ENCODE peak calls at places on chromosome 6, in four cellular contexts. E, D, Q and W are unnamed samples.
A peak's percentile ranks its signal among the peaks of the same experiment; 100 is the strongest.

GRCh38 chr6:122408697-122409458 is 9.4 kb downstream of the HSF2 start:
- DNase-seq in E (no peak), D (no peak), Q (no peak), W (no peak)

GRCh38 chr6:17083397-17083796 is 18.5 kb upstream of the STMND1 start:
- DNase-seq in E (no peak), D (no peak), Q (no peak), W (no peak)

GRCh38 chr6:142926494-142927273 is 18.3 kb downstream of the HIVEP2 start:
- DNase-seq in E (peak; percentile 95), D (peak; percentile 14), Q (peak; percentile 93), W (peak; percentile 89)

GRCh38 chr6:148142821-148143220 is 199.8 kb upstream of the SASH1 start:
- DNase-seq in E (no peak), D (no peak), Q (no peak), W (no peak)

GRCh38 chr6:170262481-170263088 is 28.3 kb downstream of the DLL1 start:
- DNase-seq in E (no peak), D (no peak), Q (no peak), W (no peak)

GRCh38 chr6:53837875-53838806 is 43.3 kb downstream of the LRRC1 start:
- DNase-seq in E (no peak), D (no peak), Q (no peak), W (no peak)

GRCh38 chr6:6610031-6610591 is 21.6 kb downstream of the LY86 start:
- DNase-seq in E (peak; percentile 89), D (peak; percentile 63), Q (no peak), W (no peak)

GRCh38 chr6:163291622-163292021 is 122.9 kb upstream of the QKI start:
- DNase-seq in E (no peak), D (no peak), Q (no peak), W (no peak)

GRCh38 chr6:147752686-147753418 is 244.4 kb downstream of the SAMD5 start:
- DNase-seq in E (no peak), D (no peak), Q (peak; percentile 18), W (no peak)

GRCh38 chr6:107574856-107575255 is 84.9 kb downstream of the SOBP start:
- DNase-seq in E (no peak), D (no peak), Q (no peak), W (no peak)

GRCh38 chr6:126546771-126547170 is 206.9 kb downstream of the CENPW start:
- DNase-seq in E (no peak), D (no peak), Q (no peak), W (no peak)

GRCh38 chr6:133286765-133287164 is 45.6 kb downstream of the EYA4 start:
- DNase-seq in E (no peak), D (no peak), Q (no peak), W (no peak)

GRCh38 chr6:66662196-66662595 is 955.2 kb upstream of the EYS start:
- DNase-seq in E (no peak), D (no peak), Q (peak; percentile 10), W (no peak)

GRCh38 chr6:158223926-158224325 is 55.8 kb downstream of the GTF2H5 start:
- DNase-seq in E (no peak), D (no peak), Q (no peak), W (no peak)

GRCh38 chr6:73648166-73648565 is 5.6 kb downstream of the SLC17A5 start:
- DNase-seq in E (no peak), D (no peak), Q (peak; percentile 26), W (no peak)

GRCh38 chr6:37783025-37783825 is 36.3 kb upstream of the ZFAND3 start:
- DNase-seq in E (no peak), D (no peak), Q (no peak), W (no peak)

GRCh38 chr6:133809406-133809805 is 79.5 kb upstream of the TCF21 start:
- DNase-seq in E (no peak), D (no peak), Q (no peak), W (no peak)

GRCh38 chr6:90375681-90376439 is 79.2 kb upstream of the BACH2 start:
- DNase-seq in E (no peak), D (peak; percentile 38), Q (no peak), W (no peak)
- H3K27ac ChIP-seq in E (peak overlapping the region; percentile 54), D (no peak overlapping the region), Q (no peak overlapping the region), W (peak overlapping the region; percentile 77)

GRCh38 chr6:7624781-7625710 is 35.0 kb downstream of the SNRNP48 start:
- DNase-seq in E (no peak), D (peak; percentile 52), Q (no peak), W (no peak)
- TF ChIP-seq CTCF in E (no peak), D (no peak), Q (no peak), W (no peak)

DNA sequence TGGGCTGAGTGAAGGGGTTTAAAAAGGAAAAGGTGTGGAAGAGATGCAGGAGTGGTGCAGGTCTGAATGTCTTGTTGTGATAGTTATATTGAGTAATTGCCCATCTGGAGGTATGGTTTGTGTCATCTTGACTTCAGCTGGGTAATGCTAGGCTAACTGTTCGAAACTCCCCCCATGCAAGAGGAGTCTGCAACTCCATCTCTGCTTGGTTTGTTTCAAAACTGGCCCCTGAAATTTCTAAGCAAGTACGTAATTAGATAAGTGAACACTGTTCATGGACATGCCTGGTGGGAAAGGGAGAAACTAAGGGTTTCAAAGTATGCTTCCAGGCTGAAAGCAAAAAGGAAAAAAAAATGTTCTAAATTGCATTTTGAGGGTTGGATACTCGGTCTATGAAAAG is 17.1 kb downstream of the TTK start:
- DNase-seq in E (no peak), D (no peak), Q (no peak), W (no peak)
- H3K27ac ChIP-seq in E (no peak overlapping the region), D (no peak overlapping the region), Q (no peak overlapping the region), W (no peak overlapping the region)

GRCh38 chr6:168713839-168714238 is 272.9 kb downstream of the SMOC2 start:
- DNase-seq in E (no peak), D (no peak), Q (peak; percentile 47), W (peak; percentile 22)
- TF ChIP-seq CTCF in E (no peak), D (no peak), Q (peak; percentile 28), W (no peak)

DNA sequence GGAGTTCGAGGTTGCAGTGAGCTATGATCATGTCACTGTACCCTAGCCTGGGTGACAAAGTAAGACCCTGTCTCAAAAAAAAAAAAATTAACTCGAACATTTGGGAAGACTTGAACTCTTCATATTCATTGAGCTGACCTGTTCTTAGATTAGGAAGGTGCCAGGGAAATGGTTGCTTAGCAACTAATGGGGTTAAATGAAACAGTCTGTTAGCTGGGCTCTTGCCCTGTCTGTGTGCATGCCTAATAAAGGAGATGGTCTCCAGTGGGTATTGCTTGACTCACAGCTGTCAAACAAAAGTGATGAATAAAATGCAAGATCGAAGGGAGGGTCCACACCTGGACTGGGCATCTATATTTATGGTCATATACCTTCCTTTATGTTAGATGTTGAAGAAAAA is 101.8 kb downstream of the KLHL32 start:
- DNase-seq in E (no peak), D (no peak), Q (no peak), W (no peak)
- H3K27ac ChIP-seq in E (no peak overlapping the region), D (no peak overlapping the region), Q (no peak overlapping the region), W (no peak overlapping the region)

GRCh38 chr6:117267766-117268534 is 2.6 kb downstream of the VGLL2 start:
- DNase-seq in E (no peak), D (no peak), Q (no peak), W (no peak)
- TF ChIP-seq CTCF in E (no peak), D (no peak), Q (no peak), W (no peak)

GRCh38 chr6:45951771-45952529 is 63.7 kb downstream of the CLIC5 start:
- DNase-seq in E (no peak), D (no peak), Q (no peak), W (no peak)

GRCh38 chr6:45949256-45949655 is 66.4 kb downstream of the CLIC5 start:
- DNase-seq in E (no peak), D (no peak), Q (no peak), W (no peak)

GRCh38 chr6:45947807-45948206 is 67.9 kb downstream of the CLIC5 start:
- DNase-seq in E (no peak), D (no peak), Q (no peak), W (no peak)

GRCh38 chr6:45952546-45952945 is 63.1 kb downstream of the CLIC5 start:
- DNase-seq in E (no peak), D (no peak), Q (no peak), W (no peak)

GRCh38 chr6:45951291-45951690 is 64.4 kb downstream of the CLIC5 start:
- DNase-seq in E (no peak), D (no peak), Q (no peak), W (no peak)
- H3K27ac ChIP-seq in E (no peak overlapping the region), D (no peak overlapping the region), Q (no peak overlapping the region), W (no peak overlapping the region)